ENCODE peak calls at places on chromosomes 12 and 14, in six cellular contexts. J is GM12865; U is GM04504; X is CD8-positive, alpha-beta T cell; Z is LoVo; S is GF-D8. Q is an unnamed sample.

GRCh38 chr12:27015730-27016076 is 1.5 kb upstream of the TM7SF3 start:
- DNase-seq in Z (peak), S (peak), X (no peak), U (no peak), J (peak), Q (peak)

GRCh38 chr12:95143784-95144205 is 70.4 kb upstream of the NR2C1 start:
- DNase-seq in S (no peak), J (no peak), U (no peak), X (no peak), Z (no peak), Q (no peak)

GRCh38 chr14:75604979-75605825 is 26.8 kb downstream of the FLVCR2 start:
- DNase-seq in X (no peak), Z (no peak), J (no peak), U (no peak), S (no peak), Q (no peak)

GRCh38 chr12:78149459-78149858 is 318.8 kb downstream of the NAV3 start:
- DNase-seq in S (no peak), J (no peak), Z (no peak), U (no peak), X (no peak), Q (no peak)

GRCh38 chr14:25095784-25096390 is 45.9 kb upstream of the STXBP6 start:
- DNase-seq in J (no peak), U (no peak), X (no peak), Z (no peak), S (no peak), Q (no peak)

GRCh38 chr14:61609143-61609851 is 86.0 kb upstream of the HIF1A start:
- DNase-seq in S (no peak), X (no peak), U (no peak), J (no peak), Z (no peak), Q (no peak)

GRCh38 chr12:68376901-68377300 is 44.7 kb upstream of the MDM1 start:
- DNase-seq in S (no peak), U (no peak), J (no peak), X (no peak), Z (no peak), Q (no peak)

GRCh38 chr14:93160353-93160801 is 24.3 kb downstream of the MOAP1 start:
- DNase-seq in S (no peak), Z (no peak), X (no peak), J (peak), U (no peak), Q (no peak)

GRCh38 chr14:98647754-98648153 is 624.2 kb downstream of the BCL11B start:
- DNase-seq in S (no peak), X (no peak), J (no peak), Z (no peak), U (no peak), Q (no peak)

GRCh38 chr14:35414365-35414764 is 9.8 kb upstream of the NFKBIA start:
- DNase-seq in S (no peak), X (no peak), U (no peak), J (no peak), Z (no peak), Q (no peak)

GRCh38 chr14:102540310-102541028 is 30.9 kb upstream of the ANKRD9 start:
- DNase-seq in U (no peak), J (no peak), S (no peak), X (no peak), Z (no peak), Q (no peak)

GRCh38 chr12:54259194-54260011 is 20.5 kb downstream of the CBX5 start:
- DNase-seq in U (peak), Z (no peak), S (peak), J (peak), X (peak), Q (peak)

GRCh38 chr14:96160030-96160912 is 44.4 kb upstream of the BDKRB2 start:
- DNase-seq in U (no peak), J (no peak), S (no peak), X (no peak), Z (no peak), Q (no peak)

Q was measured in GM20000.